ENCODE peak calls at places on chromosomes 16 and 17, in five cellular contexts. G is tibial nerve, Y is A549, T is SK-N-SH, S is sigmoid colon. A is an unnamed sample.

GRCh38 chr17:60656499-60656898 is 21.2 kb upstream of the BCAS3 start:
- DNase-seq in S (no peak), T (no peak), G (no peak), Y (no peak), A (no peak)

GRCh38 chr16:16159662-16160061 is 63.6 kb downstream of the ABCC6 start:
- DNase-seq in G (no peak), S (no peak), Y (no peak), T (no peak), A (no peak)

GRCh38 chr17:44106801-44107200 is 16.6 kb downstream of the HDAC5 start:
- DNase-seq in S (no peak), Y (no peak), T (no peak), G (no peak), A (no peak)

GRCh38 chr17:43691317-43691693 is 29.6 kb upstream of the MEOX1 start:
- DNase-seq in G (no peak), T (no peak), Y (no peak), S (no peak), A (no peak)

GRCh38 chr17:47611372-47612350 is 38.1 kb upstream of the KPNB1 start:
- DNase-seq in Y (no peak), S (no peak), G (no peak), T (no peak), A (no peak)

GRCh38 chr16:23949630-23950290 is 114.0 kb downstream of the PRKCB start:
- DNase-seq in Y (no peak), G (no peak), S (no peak), T (no peak), A (no peak)

GRCh38 chr16:74862743-74863244 is 88.2 kb upstream of the FA2H start:
- DNase-seq in T (peak), G (no peak), S (no peak), Y (peak), A (no peak)

GRCh38 chr16:67800252-67801046 is 5.9 kb downstream of the RANBP10 start:
- DNase-seq in S (no peak), T (no peak), G (no peak), Y (no peak), A (no peak)

GRCh38 chr16:64311241-64311640 is 810.6 kb downstream of the CDH11 start:
- DNase-seq in G (no peak), T (no peak), S (no peak), Y (no peak), A (no peak)

GRCh38 chr17:64008830-64009229 is 10.7 kb downstream of the PRR29 start:
- DNase-seq in Y (no peak), G (no peak), T (no peak), S (no peak), A (no peak)

GRCh38 chr16:81505011-81505660 is 60.5 kb downstream of the CMIP start:
- DNase-seq in S (no peak), T (peak), G (no peak), Y (peak), A (no peak)

GRCh38 chr17:21213005-21213404 is 956 bp downstream of the TMEM11 start:
- DNase-seq in Y (no peak), G (no peak), S (no peak), T (no peak), A (no peak)

GRCh38 chr16:474420-475122 is 49.1 kb downstream of the RAB11FIP3 start:
- DNase-seq in Y (no peak), S (no peak), T (no peak), G (no peak), A (no peak)

GRCh38 chr17:17084317-17084835 is 42.1 kb downstream of the MPRIP start:
- DNase-seq in Y (no peak), T (no peak), S (peak), G (no peak), A (no peak)

GRCh38 chr16:83952940-83953795 is at the start of gene OSGIN1:
- DNase-seq in Y (peak), S (peak), T (peak), G (peak), A (peak)

DNA sequence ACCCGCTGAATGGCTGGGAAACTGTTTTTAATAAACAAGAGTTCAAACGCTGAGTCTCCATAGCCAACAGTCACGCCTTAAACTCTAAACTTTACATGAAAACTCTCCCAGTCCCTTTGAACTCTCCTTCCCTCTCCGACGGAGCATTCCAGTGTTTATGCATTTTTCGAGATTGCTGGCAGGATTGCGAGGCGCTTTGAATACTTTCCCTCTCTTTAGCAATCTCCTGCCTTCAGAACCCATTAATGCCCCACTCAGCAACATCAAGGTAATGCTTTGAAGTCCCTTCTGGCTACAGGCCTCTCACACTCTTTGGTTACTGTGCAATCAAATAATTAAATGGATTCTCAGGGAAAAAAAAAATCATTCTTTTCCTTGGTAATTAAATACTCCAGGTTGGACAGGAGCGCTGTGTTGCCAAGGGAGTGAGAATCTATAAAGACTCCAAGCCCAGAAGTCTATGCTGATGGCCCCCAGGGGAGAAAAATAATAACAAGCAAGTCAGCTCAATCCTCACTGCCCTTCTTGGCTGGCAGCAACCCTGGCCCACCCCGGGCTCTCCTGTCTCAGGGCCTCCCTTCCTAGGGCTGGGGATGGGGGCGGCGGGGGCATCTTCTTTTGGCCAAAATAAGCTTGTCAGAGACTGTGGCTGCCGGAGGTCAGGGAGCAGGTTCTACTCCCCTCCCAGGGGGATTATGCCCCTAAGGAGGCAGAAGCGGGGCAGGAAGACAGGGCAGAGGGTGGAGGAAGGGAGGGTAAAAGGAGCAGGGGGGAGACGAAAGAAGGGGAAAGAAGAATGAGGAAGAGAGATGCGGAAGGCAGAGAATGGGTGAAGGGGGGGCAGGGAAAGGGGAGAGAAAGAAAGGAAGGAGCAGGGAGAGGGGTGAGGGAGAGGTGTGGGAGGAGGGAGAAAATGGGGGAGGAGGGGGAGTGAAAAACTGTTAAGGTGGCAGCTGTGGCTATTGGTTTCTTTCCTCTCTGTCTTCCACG is 45.2 kb downstream of the AXIN2 start:
- DNase-seq in T (no peak), G (no peak), S (peak), Y (no peak), A (no peak)
- TF ChIP-seq EP300 in T (no peak), G (no peak), S (no peak), Y (no peak), A (no peak)

DNA sequence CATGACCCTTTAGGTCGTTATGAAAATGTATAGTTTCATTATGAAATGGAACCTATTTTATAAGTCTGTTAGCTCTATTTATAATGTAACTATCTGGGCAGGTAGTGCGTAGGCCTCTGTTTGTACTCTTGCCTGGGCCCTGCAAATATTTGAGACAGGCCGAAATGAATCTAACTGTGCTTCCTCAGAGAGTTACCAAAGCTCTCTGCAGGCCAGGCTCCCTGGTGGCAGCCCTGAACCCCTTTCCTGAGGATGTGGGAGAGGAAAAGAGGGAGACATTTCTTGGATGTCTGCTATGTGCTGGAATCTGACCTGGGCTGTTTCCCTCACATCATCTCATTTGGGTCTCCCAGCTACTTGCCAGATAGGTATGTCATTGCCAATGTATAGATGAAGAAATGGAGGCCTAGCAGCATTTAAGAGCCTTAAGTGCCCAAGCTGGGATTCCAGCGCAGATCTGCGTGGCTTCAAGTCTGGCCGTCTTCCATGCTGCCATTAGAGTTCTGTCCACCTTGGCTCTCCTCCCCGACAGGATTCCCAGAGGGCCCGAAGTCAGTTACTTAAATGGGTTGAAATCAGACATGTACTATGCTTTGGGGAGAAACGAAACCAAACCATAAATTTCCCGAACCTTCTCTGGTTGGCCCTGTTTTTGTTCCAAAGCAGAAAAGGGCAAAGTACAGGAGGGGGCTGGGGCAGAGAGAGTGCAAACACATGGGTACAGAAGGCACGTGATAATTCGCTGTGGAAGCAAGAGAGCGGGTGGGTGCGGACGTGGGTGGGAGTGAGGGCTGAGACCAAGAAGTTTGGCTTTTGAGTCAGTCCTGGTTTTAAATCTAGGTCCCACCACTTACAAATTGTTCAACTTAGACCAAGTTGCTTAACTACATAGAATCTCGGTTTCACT is 33.0 kb upstream of the CCR7 start:
- DNase-seq in S (no peak), G (no peak), Y (no peak), T (no peak), A (no peak)
- TF ChIP-seq EP300 in S (no peak), G (no peak), Y (no peak), T (no peak), A (no peak)

DNA sequence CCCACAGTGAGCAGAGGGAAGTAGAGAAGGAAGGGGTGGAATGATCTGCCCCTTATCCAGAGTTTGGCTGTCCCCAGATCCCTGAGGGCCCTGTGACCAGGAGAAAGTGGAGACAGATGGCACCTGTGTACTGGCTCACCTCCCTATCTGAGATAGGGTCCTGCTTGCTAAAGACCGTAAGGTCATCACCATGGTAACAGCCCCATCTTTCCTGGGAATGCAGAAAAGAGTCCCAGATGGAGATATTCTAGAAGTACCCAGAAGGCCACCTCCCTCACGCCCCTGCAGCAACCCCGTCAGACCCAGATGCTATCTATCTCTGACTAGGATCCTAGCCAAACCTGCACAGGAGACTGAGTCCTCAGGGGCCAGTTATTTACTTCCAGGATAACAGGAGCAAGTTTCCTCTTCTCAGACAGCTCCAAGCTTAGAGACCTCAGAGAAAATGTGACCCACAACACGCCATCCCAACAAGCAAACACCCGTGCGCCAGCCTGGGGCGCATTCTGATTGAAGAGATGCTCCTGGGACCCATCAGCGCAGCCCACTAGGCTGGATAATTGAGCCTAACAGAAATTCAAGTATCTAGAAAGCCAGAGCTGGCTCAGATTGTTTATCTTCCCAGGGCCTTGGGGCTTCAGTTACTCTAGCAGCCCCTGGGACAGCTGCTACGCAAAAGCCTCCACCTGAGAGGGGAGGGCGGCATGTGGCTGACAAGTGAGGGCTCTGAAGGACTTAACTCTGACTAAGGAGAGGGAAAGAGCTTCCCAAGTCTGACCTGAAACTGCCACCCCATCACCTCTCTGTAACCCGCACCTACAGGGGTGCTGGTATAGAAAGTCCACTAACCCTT is 1.9 kb downstream of the ORMDL3 start:
- DNase-seq in T (no peak), G (no peak), Y (no peak), S (no peak), A (no peak)
- TF ChIP-seq EP300 in T (no peak), G (no peak), Y (no peak), S (no peak), A (no peak)

GRCh38 chr17:18087610-18088491 is at the start of gene DRG2:
- DNase-seq in T (peak), S (peak), Y (peak), G (peak), A (peak)
- TF ChIP-seq EP300 in T (peak), S (no peak), Y (no peak), G (peak), A (no peak)

A was measured in ovary.